ENCODE peak calls at places on chromosomes 11 and 22, in seven cellular contexts. H is ELR; B is T-helper 2 cell; N is fibroblast of the aortic adventitia; V is stimulated activated CD8-positive, alpha-beta memory T cell treated with anti-CD3 and anti-CD28 coated beads, Interleukin-15, amount 100 ng/mL, for 48 hours; M is ascending aorta; P is fibroblast of the conjunctiva. Y is an unnamed sample.

GRCh38 chr11:72223615-72224586 is 666 bp upstream of the INPPL1 start:
- DNase-seq in P (peak), M (peak), B (peak), N (peak), H (peak), V (peak), Y (peak)

GRCh38 chr11:117456027-117456720 is 128.5 kb downstream of the CEP164 start:
- DNase-seq in H (no peak), N (no peak), B (no peak), M (no peak), P (no peak), V (peak), Y (no peak)

GRCh38 chr11:1899686-1900085 is 8.0 kb upstream of the PRR33 start:
- DNase-seq in V (no peak), H (no peak), P (no peak), M (no peak), N (no peak), B (no peak), Y (no peak)

GRCh38 chr11:97963528-97964331 is 1057.0 kb upstream of the CNTN5 start:
- DNase-seq in B (no peak), H (peak), M (no peak), P (no peak), V (no peak), N (peak), Y (no peak)

GRCh38 chr11:8759634-8760033 is 77.0 kb downstream of the RPL27A start:
- DNase-seq in N (peak), H (no peak), B (no peak), P (no peak), V (no peak), M (no peak), Y (peak)

GRCh38 chr22:48299801-48300200 is 1527.9 kb downstream of the BRD1 start:
- DNase-seq in H (no peak), V (no peak), P (no peak), M (no peak), N (no peak), B (no peak), Y (peak)

GRCh38 chr22:39039306-39040126 is 1.1 kb upstream of the APOBEC3F start:
- DNase-seq in B (no peak), M (no peak), P (no peak), V (no peak), H (no peak), N (no peak), Y (no peak)

GRCh38 chr11:71431271-71431670 is 16.9 kb downstream of the DHCR7 start:
- DNase-seq in M (no peak), H (no peak), B (no peak), N (no peak), V (no peak), P (no peak), Y (no peak)